ENCODE peak calls at places on chromosomes 7 and 10, in seven cellular contexts. B is activated CD8-positive, alpha-beta memory T cell treated with anti-CD3 and anti-CD28 coated beads for 4 hours; I is CD4-positive, alpha-beta memory T cell; N is coronary artery; J is NCI-H345; G is choroid plexus epithelial cell; R is AG10803. Z is an unnamed sample.

GRCh38 chr7:106260136-106260561 is 24.6 kb downstream of the NAMPT start:
- DNase-seq in B (no peak), I (no peak), N (no peak), J (no peak), G (no peak), R (peak; percentile 76), Z (no peak)

GRCh38 chr7:121107923-121108498 is 119.5 kb downstream of the CPED1 start:
- DNase-seq in B (no peak), I (no peak), N (no peak), J (peak; percentile 70), G (peak; percentile 87), R (peak; percentile 73), Z (peak; percentile 11)

GRCh38 chr10:32332299-32332750 is 14.6 kb downstream of the EPC1 start:
- DNase-seq in B (peak; percentile 39), I (peak; percentile 95), N (no peak), J (no peak), G (no peak), R (no peak), Z (no peak)

GRCh38 chr10:112834661-112835060 is 115.4 kb upstream of the TCF7L2 start:
- DNase-seq in B (no peak), I (no peak), N (no peak), J (no peak), G (no peak), R (no peak), Z (no peak)

GRCh38 chr7:100034871-100035510 is 14.6 kb upstream of the ZSCAN21 start:
- DNase-seq in B (no peak), I (no peak), N (no peak), J (no peak), G (peak; percentile 98), R (peak; percentile 88), Z (no peak)

GRCh38 chr7:27608776-27609495 is 53.7 kb downstream of the HIBADH start:
- DNase-seq in B (no peak), I (no peak), N (no peak), J (no peak), G (peak; percentile 48), R (peak; percentile 58), Z (no peak)

GRCh38 chr10:48804740-48805182 is 120.1 kb downstream of the WDFY4 start:
- DNase-seq in B (no peak), I (no peak), N (no peak), J (peak; percentile 47), G (no peak), R (no peak), Z (no peak)

GRCh38 chr7:131021460-131021859 is 287.5 kb upstream of the KLF14 start:
- DNase-seq in B (no peak), I (no peak), N (no peak), J (no peak), G (no peak), R (no peak), Z (no peak)

GRCh38 chr7:48251766-48252165 is 80.5 kb downstream of the ABCA13 start:
- DNase-seq in B (no peak), I (no peak), N (no peak), J (no peak), G (no peak), R (no peak), Z (no peak)

GRCh38 chr7:46775020-46775419 is 806.9 kb downstream of the TNS3 start:
- DNase-seq in B (no peak), I (no peak), N (no peak), J (no peak), G (no peak), R (no peak), Z (no peak)

GRCh38 chr10:79254333-79255006 is 92.8 kb upstream of the PPIF start:
- DNase-seq in B (no peak), I (no peak), N (no peak), J (no peak), G (no peak), R (no peak), Z (no peak)

GRCh38 chr7:84187813-84188212 is 6.8 kb downstream of the SEMA3A start:
- DNase-seq in B (no peak), I (no peak), N (no peak), J (no peak), G (no peak), R (no peak), Z (no peak)

GRCh38 chr7:103718482-103719415 is 270.7 kb downstream of the RELN start:
- DNase-seq in B (no peak), I (no peak), N (no peak), J (no peak), G (peak; percentile 30), R (peak; percentile 16), Z (no peak)

GRCh38 chr10:28620251-28620650 is 57.1 kb upstream of the BAMBI start:
- DNase-seq in B (no peak), I (no peak), N (no peak), J (no peak), G (no peak), R (no peak), Z (no peak)

GRCh38 chr7:94578615-94579014 is 69.0 kb downstream of the CASD1 start:
- DNase-seq in B (no peak), I (no peak), N (no peak), J (no peak), G (peak; percentile 15), R (no peak), Z (no peak)

Z was measured in HTR-8/SVneo.